ENCODE peak calls at places on chromosomes 1 and 21, in eight cellular contexts. One of them, this sample, is unnamed.

GRCh38 chr1:77513839-77514763 is 168.4 kb downstream of the ZZZ3 start:
- DNase-seq in mesothelial cell of epicardium: no peak
- DNase-seq in iris pigment epithelial cell: peak
- DNase-seq in cardiac fibroblast: peak
- DNase-seq in naive B cell: no peak
- DNase-seq in epithelial cell of proximal tubule: no peak
- DNase-seq in HCEC 1CT: peak
- DNase-seq in NCI-H1092: no peak
- DNase-seq in this sample: no peak

GRCh38 chr1:45409243-45409642 is 69.0 kb upstream of the MUTYH start:
- DNase-seq in naive B cell: no peak
- DNase-seq in cardiac fibroblast: peak
- DNase-seq in iris pigment epithelial cell: no peak
- DNase-seq in epithelial cell of proximal tubule: no peak
- DNase-seq in HCEC 1CT: peak
- DNase-seq in NCI-H1092: no peak
- DNase-seq in mesothelial cell of epicardium: no peak
- DNase-seq in this sample: no peak

GRCh38 chr1:97423397-97423796 is 497.4 kb downstream of the DPYD start:
- DNase-seq in cardiac fibroblast: no peak
- DNase-seq in iris pigment epithelial cell: no peak
- DNase-seq in naive B cell: no peak
- DNase-seq in HCEC 1CT: no peak
- DNase-seq in mesothelial cell of epicardium: no peak
- DNase-seq in NCI-H1092: no peak
- DNase-seq in epithelial cell of proximal tubule: no peak
- DNase-seq in this sample: no peak

GRCh38 chr1:40389871-40390560 is 16.5 kb downstream of the SMAP2 start:
- DNase-seq in NCI-H1092: no peak
- DNase-seq in naive B cell: no peak
- DNase-seq in epithelial cell of proximal tubule: peak
- DNase-seq in mesothelial cell of epicardium: no peak
- DNase-seq in cardiac fibroblast: peak
- DNase-seq in HCEC 1CT: peak
- DNase-seq in iris pigment epithelial cell: peak
- DNase-seq in this sample: no peak

GRCh38 chr1:70820995-70821394 is 226.6 kb downstream of the PTGER3 start:
- DNase-seq in iris pigment epithelial cell: no peak
- DNase-seq in HCEC 1CT: no peak
- DNase-seq in NCI-H1092: no peak
- DNase-seq in cardiac fibroblast: no peak
- DNase-seq in naive B cell: no peak
- DNase-seq in mesothelial cell of epicardium: no peak
- DNase-seq in epithelial cell of proximal tubule: no peak
- DNase-seq in this sample: no peak

GRCh38 chr1:44031051-44031899 is at the start of gene SLC6A9:
- DNase-seq in epithelial cell of proximal tubule: no peak
- DNase-seq in mesothelial cell of epicardium: peak
- DNase-seq in HCEC 1CT: peak
- DNase-seq in cardiac fibroblast: peak
- DNase-seq in iris pigment epithelial cell: peak
- DNase-seq in NCI-H1092: no peak
- DNase-seq in naive B cell: peak
- DNase-seq in this sample: no peak

GRCh38 chr1:70542856-70543255 is 131.8 kb downstream of the CTH start:
- DNase-seq in epithelial cell of proximal tubule: no peak
- DNase-seq in mesothelial cell of epicardium: no peak
- DNase-seq in naive B cell: no peak
- DNase-seq in HCEC 1CT: no peak
- DNase-seq in iris pigment epithelial cell: no peak
- DNase-seq in NCI-H1092: no peak
- DNase-seq in cardiac fibroblast: no peak
- DNase-seq in this sample: no peak

GRCh38 chr1:201695607-201696006 is 133.3 kb upstream of the IPO9 start:
- DNase-seq in cardiac fibroblast: no peak
- DNase-seq in epithelial cell of proximal tubule: no peak
- DNase-seq in HCEC 1CT: no peak
- DNase-seq in naive B cell: no peak
- DNase-seq in mesothelial cell of epicardium: no peak
- DNase-seq in NCI-H1092: no peak
- DNase-seq in iris pigment epithelial cell: no peak
- DNase-seq in this sample: no peak

GRCh38 chr1:3275471-3276340 is 178.8 kb upstream of the ARHGEF16 start:
- DNase-seq in naive B cell: no peak
- DNase-seq in cardiac fibroblast: no peak
- DNase-seq in epithelial cell of proximal tubule: no peak
- DNase-seq in iris pigment epithelial cell: peak
- DNase-seq in NCI-H1092: no peak
- DNase-seq in HCEC 1CT: no peak
- DNase-seq in mesothelial cell of epicardium: no peak
- DNase-seq in this sample: no peak

GRCh38 chr21:27802816-27803475 is 836.1 kb upstream of the ADAMTS5 start:
- DNase-seq in NCI-H1092: no peak
- DNase-seq in epithelial cell of proximal tubule: no peak
- DNase-seq in naive B cell: no peak
- DNase-seq in iris pigment epithelial cell: peak
- DNase-seq in mesothelial cell of epicardium: no peak
- DNase-seq in HCEC 1CT: peak
- DNase-seq in cardiac fibroblast: peak
- DNase-seq in this sample: no peak

GRCh38 chr1:75475709-75476108 is 135.2 kb downstream of the SLC44A5 start:
- DNase-seq in iris pigment epithelial cell: no peak
- DNase-seq in NCI-H1092: no peak
- DNase-seq in HCEC 1CT: no peak
- DNase-seq in epithelial cell of proximal tubule: no peak
- DNase-seq in cardiac fibroblast: no peak
- DNase-seq in naive B cell: no peak
- DNase-seq in mesothelial cell of epicardium: no peak
- DNase-seq in this sample: no peak

GRCh38 chr1:41255978-41256377 is 13.9 kb upstream of the SCMH1 start:
- DNase-seq in naive B cell: no peak
- DNase-seq in cardiac fibroblast: peak
- DNase-seq in mesothelial cell of epicardium: no peak
- DNase-seq in NCI-H1092: no peak
- DNase-seq in iris pigment epithelial cell: peak
- DNase-seq in HCEC 1CT: no peak
- DNase-seq in epithelial cell of proximal tubule: no peak
- DNase-seq in this sample: no peak

GRCh38 chr1:95301614-95302013 is 67.6 kb downstream of the RWDD3 start:
- DNase-seq in HCEC 1CT: no peak
- DNase-seq in iris pigment epithelial cell: no peak
- DNase-seq in NCI-H1092: no peak
- DNase-seq in naive B cell: no peak
- DNase-seq in epithelial cell of proximal tubule: no peak
- DNase-seq in cardiac fibroblast: no peak
- DNase-seq in mesothelial cell of epicardium: no peak
- DNase-seq in this sample: no peak

GRCh38 chr1:85502171-85502570 is 37.2 kb upstream of the DDAH1 start:
- DNase-seq in naive B cell: no peak
- DNase-seq in NCI-H1092: no peak
- DNase-seq in HCEC 1CT: peak
- DNase-seq in iris pigment epithelial cell: peak
- DNase-seq in mesothelial cell of epicardium: no peak
- DNase-seq in epithelial cell of proximal tubule: no peak
- DNase-seq in cardiac fibroblast: peak
- DNase-seq in this sample: no peak